ENCODE peak calls at places on chromosomes 11 and 22, in ten cellular contexts. P, T, J, F, D, N, L, X, M and R are unnamed samples.

GRCh38 chr11:36753960-36754359 is 155.9 kb upstream of the RAG2 start:
- DNase-seq in P (no peak), T (no peak), J (no peak), F (no peak), D (no peak), N (no peak), L (no peak), X (no peak), M (no peak), R (no peak)

GRCh38 chr11:44493383-44493782 is 72.1 kb upstream of the CD82 start:
- DNase-seq in P (no peak), T (no peak), J (no peak), F (no peak), D (no peak), N (no peak), L (no peak), X (no peak), M (no peak), R (no peak)

GRCh38 chr22:29117799-29118477 is 45.1 kb downstream of the KREMEN1 start:
- DNase-seq in P (no peak), T (peak), J (no peak), F (no peak), D (no peak), N (no peak), L (no peak), X (no peak), M (no peak), R (peak)

GRCh38 chr11:76073716-76074115 is 132.6 kb downstream of the WNT11 start:
- DNase-seq in P (no peak), T (peak), J (no peak), F (no peak), D (no peak), N (no peak), L (no peak), X (no peak), M (no peak), R (no peak)

GRCh38 chr11:95218149-95218548 is 12.9 kb downstream of the SESN3 start:
- DNase-seq in P (no peak), T (no peak), J (no peak), F (no peak), D (no peak), N (no peak), L (no peak), X (no peak), M (no peak), R (no peak)

GRCh38 chr11:100574894-100575769 is 112.0 kb upstream of the ARHGAP42 start:
- DNase-seq in P (no peak), T (peak), J (no peak), F (no peak), D (no peak), N (no peak), L (no peak), X (no peak), M (no peak), R (no peak)

GRCh38 chr11:109075976-109076375 is 346.0 kb upstream of the C11orf87 start:
- DNase-seq in P (no peak), T (no peak), J (no peak), F (no peak), D (no peak), N (no peak), L (no peak), X (no peak), M (no peak), R (no peak)

GRCh38 chr11:18172686-18173085 is at the start of gene MRGPRX4:
- DNase-seq in P (no peak), T (no peak), J (no peak), F (no peak), D (no peak), N (no peak), L (no peak), X (no peak), M (no peak), R (no peak)

GRCh38 chr11:66158156-66158555 is 88.1 kb downstream of the PACS1 start:
- DNase-seq in P (no peak), T (no peak), J (no peak), F (no peak), D (no peak), N (no peak), L (no peak), X (no peak), M (no peak), R (no peak)

GRCh38 chr22:35938226-35938625 is 90.4 kb downstream of the RBFOX2 start:
- DNase-seq in P (no peak), T (no peak), J (no peak), F (no peak), D (no peak), N (no peak), L (no peak), X (no peak), M (no peak), R (no peak)

GRCh38 chr11:559712-560304 is 730 bp downstream of the LMNTD2 start:
- DNase-seq in P (no peak), T (no peak), J (no peak), F (no peak), D (no peak), N (no peak), L (peak), X (no peak), M (peak), R (peak)

GRCh38 chr11:64152841-64153691 is 12.8 kb downstream of the MACROD1 start:
- DNase-seq in P (peak), T (peak), J (peak), F (peak), D (peak), N (peak), L (peak), X (peak), M (peak), R (no peak)

GRCh38 chr11:8913961-8914660 is 3.1 kb downstream of the AKIP1 start:
- DNase-seq in P (no peak), T (peak), J (no peak), F (peak), D (peak), N (peak), L (peak), X (peak), M (peak), R (no peak)

GRCh38 chr11:103529217-103529684 is 420.0 kb downstream of the DYNC2H1 start:
- DNase-seq in P (no peak), T (peak), J (no peak), F (no peak), D (peak), N (peak), L (no peak), X (no peak), M (no peak), R (peak)

GRCh38 chr11:60915250-60915914 is 1.4 kb downstream of the TMEM109 start:
- DNase-seq in P (peak), T (peak), J (peak), F (peak), D (peak), N (peak), L (peak), X (peak), M (peak), R (peak)

GRCh38 chr11:72598901-72599300 is 75.3 kb downstream of the PDE2A start:
- DNase-seq in P (no peak), T (no peak), J (no peak), F (no peak), D (peak), N (no peak), L (peak), X (no peak), M (peak), R (no peak)

GRCh38 chr11:75946531-75947530 is 131.8 kb downstream of the UVRAG start:
- DNase-seq in P (no peak), T (peak), J (no peak), F (no peak), D (peak), N (no peak), L (no peak), X (no peak), M (peak), R (peak)

GRCh38 chr11:109424893-109425292 is 2.9 kb downstream of the C11orf87 start:
- DNase-seq in P (no peak), T (peak), J (no peak), F (no peak), D (peak), N (peak), L (no peak), X (no peak), M (peak), R (no peak)

GRCh38 chr11:73907191-73907590 is 30.4 kb downstream of the PAAF1 start:
- DNase-seq in P (peak), T (no peak), J (no peak), F (no peak), D (peak), N (peak), L (peak), X (no peak), M (no peak), R (peak)

GRCh38 chr11:120937501-120937900 is 86.4 kb upstream of the TBCEL start:
- DNase-seq in P (no peak), T (no peak), J (no peak), F (no peak), D (no peak), N (no peak), L (no peak), X (no peak), M (no peak), R (no peak)

GRCh38 chr11:59943996-59944395 is 5.8 kb downstream of the OOSP1 start:
- DNase-seq in P (no peak), T (no peak), J (no peak), F (no peak), D (no peak), N (no peak), L (no peak), X (no peak), M (peak), R (no peak)

GRCh38 chr11:15688351-15688792 is 573.6 kb downstream of the INSC start:
- DNase-seq in P (no peak), T (no peak), J (no peak), F (no peak), D (peak), N (no peak), L (peak), X (no peak), M (no peak), R (no peak)

GRCh38 chr11:529740-530411 is 5.5 kb downstream of the HRAS start:
- DNase-seq in P (no peak), T (no peak), J (no peak), F (no peak), D (no peak), N (no peak), L (no peak), X (no peak), M (no peak), R (no peak)

GRCh38 chr11:4125141-4125540 is 30.5 kb downstream of the RRM1 start:
- DNase-seq in P (no peak), T (no peak), J (no peak), F (no peak), D (no peak), N (peak), L (no peak), X (no peak), M (no peak), R (no peak)

GRCh38 chr22:37752189-37753061 is 55.3 kb upstream of the GCAT start:
- DNase-seq in P (no peak), T (peak), J (peak), F (peak), D (peak), N (peak), L (peak), X (no peak), M (no peak), R (peak)

GRCh38 chr22:43633631-43634030 is 178.5 kb downstream of the EFCAB6 start:
- DNase-seq in P (no peak), T (no peak), J (no peak), F (no peak), D (no peak), N (no peak), L (no peak), X (no peak), M (no peak), R (no peak)

GRCh38 chr11:37199082-37199481 is 601.0 kb upstream of the RAG2 start:
- DNase-seq in P (no peak), T (no peak), J (no peak), F (no peak), D (no peak), N (no peak), L (no peak), X (no peak), M (no peak), R (no peak)

GRCh38 chr11:118180300-118180703 is 3.9 kb upstream of the SCN2B start:
- DNase-seq in P (no peak), T (peak), J (peak), F (peak), D (no peak), N (peak), L (no peak), X (no peak), M (peak), R (no peak)

GRCh38 chr11:72573380-72573949 is 100.8 kb downstream of the PDE2A start:
- DNase-seq in P (no peak), T (peak), J (no peak), F (no peak), D (peak), N (peak), L (peak), X (peak), M (peak), R (peak)

GRCh38 chr22:38314140-38314991 is 2.9 kb downstream of the CSNK1E start:
- DNase-seq in P (no peak), T (no peak), J (no peak), F (no peak), D (no peak), N (no peak), L (no peak), X (no peak), M (no peak), R (no peak)

GRCh38 chr22:35458547-35459422 is 58.8 kb downstream of the MCM5 start:
- DNase-seq in P (no peak), T (peak), J (no peak), F (no peak), D (no peak), N (no peak), L (no peak), X (no peak), M (no peak), R (no peak)

GRCh38 chr11:105315287-105315686 is 175.7 kb upstream of the CARD18 start:
- DNase-seq in P (no peak), T (peak), J (no peak), F (no peak), D (no peak), N (no peak), L (no peak), X (no peak), M (no peak), R (no peak)

GRCh38 chr11:292211-293121 is 3.5 kb downstream of the PGGHG start:
- DNase-seq in P (peak), T (no peak), J (peak), F (no peak), D (no peak), N (no peak), L (no peak), X (no peak), M (no peak), R (no peak)

GRCh38 chr11:97966901-97967300 is 1053.8 kb upstream of the CNTN5 start:
- DNase-seq in P (no peak), T (no peak), J (no peak), F (no peak), D (no peak), N (no peak), L (no peak), X (no peak), M (no peak), R (no peak)

GRCh38 chr22:39877079-39877682 is 16.4 kb downstream of the ENTHD1 start:
- DNase-seq in P (no peak), T (no peak), J (no peak), F (no peak), D (no peak), N (no peak), L (no peak), X (no peak), M (no peak), R (no peak)

GRCh38 chr11:78201096-78201495 is 12.4 kb downstream of the USP35 start:
- DNase-seq in P (no peak), T (no peak), J (no peak), F (no peak), D (no peak), N (no peak), L (no peak), X (no peak), M (no peak), R (no peak)

GRCh38 chr11:1055990-1056771 is 18.5 kb upstream of the MUC2 start:
- DNase-seq in P (no peak), T (no peak), J (no peak), F (no peak), D (no peak), N (no peak), L (no peak), X (no peak), M (no peak), R (no peak)

GRCh38 chr11:114496915-114497314 is 57.6 kb downstream of the REXO2 start:
- DNase-seq in P (no peak), T (no peak), J (no peak), F (no peak), D (no peak), N (no peak), L (no peak), X (no peak), M (no peak), R (no peak)
- TF ChIP-seq CTCF in P (no peak), T (no peak), J (no peak), F (no peak), D (no peak), N (no peak), L (no peak), X (no peak), M (no peak), R (no peak)

GRCh38 chr11:62603771-62604170 is 2.1 kb upstream of the MTA2 start:
- DNase-seq in P (no peak), T (no peak), J (no peak), F (no peak), D (no peak), N (no peak), L (no peak), X (no peak), M (no peak), R (no peak)

GRCh38 chr11:62603072-62603408 is 1.4 kb upstream of the MTA2 start:
- DNase-seq in P (no peak), T (no peak), J (no peak), F (no peak), D (no peak), N (no peak), L (no peak), X (no peak), M (no peak), R (no peak)

GRCh38 chr11:62601114-62601363 is 626 bp downstream of the MTA2 start:
- DNase-seq in P (no peak), T (no peak), J (peak), F (no peak), D (peak), N (no peak), L (no peak), X (peak), M (no peak), R (no peak)

GRCh38 chr11:62601364-62602140 is at the start of gene MTA2:
- DNase-seq in P (peak), T (peak), J (peak), F (peak), D (peak), N (peak), L (peak), X (peak), M (peak), R (peak)

DNA sequence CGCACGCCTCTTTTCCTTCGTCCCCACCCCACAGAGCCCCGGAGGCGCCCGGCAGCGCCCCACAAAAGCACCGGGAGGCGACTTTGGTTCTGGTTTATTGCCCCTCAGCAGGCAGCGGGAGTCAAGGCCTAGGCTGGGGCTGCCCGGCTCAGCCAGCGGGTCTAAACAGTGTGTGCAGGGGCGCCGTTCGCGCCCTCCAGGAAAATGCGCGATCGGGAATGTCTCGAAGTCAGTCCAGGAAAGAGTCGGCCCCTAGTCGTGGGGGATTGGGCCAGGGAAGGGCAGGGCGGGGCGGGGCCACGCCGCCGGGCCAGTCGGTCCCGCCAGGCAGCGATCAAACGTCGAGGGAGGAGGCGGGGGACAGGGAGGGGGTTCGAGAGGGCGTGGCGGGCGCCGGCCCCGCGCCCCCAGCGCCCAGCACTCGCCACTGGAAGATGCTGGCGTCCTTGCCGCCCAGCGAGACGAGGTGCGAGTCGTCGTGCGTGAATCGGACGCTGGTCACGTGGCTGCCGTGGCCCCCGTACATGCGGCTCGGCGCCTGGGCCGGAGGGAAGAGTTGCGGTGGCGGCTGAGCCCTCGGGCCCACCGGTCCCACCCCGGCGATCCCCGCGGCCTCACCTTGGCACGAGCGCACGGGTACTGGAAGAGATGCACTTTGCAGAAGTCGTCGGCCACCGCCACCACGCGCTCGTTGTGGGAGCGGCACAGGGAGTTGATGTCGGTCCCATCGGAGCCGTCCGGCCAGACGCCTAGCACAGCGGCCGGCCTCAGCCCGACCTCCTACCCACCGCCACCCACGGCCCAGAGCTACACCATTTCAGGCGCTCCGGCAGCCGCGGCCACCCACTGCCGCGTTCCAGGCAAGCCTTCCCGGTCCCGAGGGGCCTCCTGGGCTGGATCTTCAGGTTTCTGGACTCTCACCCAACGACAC is 741 bp upstream of the MTA2 start:
- DNase-seq in P (peak), T (peak), J (peak), F (peak), D (peak), N (peak), L (peak), X (peak), M (peak), R (no peak)
- TF ChIP-seq CTCF in P (no peak), T (no peak), J (no peak), F (no peak), D (peak), N (peak), L (no peak), X (no peak), M (peak), R (no peak)

GRCh38 chr22:41574847-41575381 is 14.1 kb downstream of the CSDC2 start:
- DNase-seq in P (no peak), T (no peak), J (no peak), F (peak), D (peak), N (no peak), L (no peak), X (no peak), M (no peak), R (no peak)

GRCh38 chr22:41578114-41578513 is 11.5 kb downstream of the PMM1 start:
- DNase-seq in P (no peak), T (no peak), J (no peak), F (no peak), D (no peak), N (no peak), L (no peak), X (no peak), M (no peak), R (no peak)

GRCh38 chr22:41578818-41579217 is 10.8 kb downstream of the PMM1 start:
- DNase-seq in P (no peak), T (no peak), J (no peak), F (no peak), D (no peak), N (no peak), L (no peak), X (no peak), M (no peak), R (no peak)

GRCh38 chr22:41575533-41575932 is 14.1 kb downstream of the PMM1 start:
- DNase-seq in P (no peak), T (no peak), J (no peak), F (no peak), D (no peak), N (no peak), L (no peak), X (no peak), M (no peak), R (no peak)

GRCh38 chr22:41576877-41577276 is 12.8 kb downstream of the PMM1 start:
- DNase-seq in P (no peak), T (peak), J (no peak), F (peak), D (peak), N (peak), L (peak), X (peak), M (peak), R (peak)
- TF ChIP-seq CTCF in P (peak), T (peak), J (peak), F (peak), D (peak), N (peak), L (peak), X (peak), M (peak), R (peak)

DNA sequence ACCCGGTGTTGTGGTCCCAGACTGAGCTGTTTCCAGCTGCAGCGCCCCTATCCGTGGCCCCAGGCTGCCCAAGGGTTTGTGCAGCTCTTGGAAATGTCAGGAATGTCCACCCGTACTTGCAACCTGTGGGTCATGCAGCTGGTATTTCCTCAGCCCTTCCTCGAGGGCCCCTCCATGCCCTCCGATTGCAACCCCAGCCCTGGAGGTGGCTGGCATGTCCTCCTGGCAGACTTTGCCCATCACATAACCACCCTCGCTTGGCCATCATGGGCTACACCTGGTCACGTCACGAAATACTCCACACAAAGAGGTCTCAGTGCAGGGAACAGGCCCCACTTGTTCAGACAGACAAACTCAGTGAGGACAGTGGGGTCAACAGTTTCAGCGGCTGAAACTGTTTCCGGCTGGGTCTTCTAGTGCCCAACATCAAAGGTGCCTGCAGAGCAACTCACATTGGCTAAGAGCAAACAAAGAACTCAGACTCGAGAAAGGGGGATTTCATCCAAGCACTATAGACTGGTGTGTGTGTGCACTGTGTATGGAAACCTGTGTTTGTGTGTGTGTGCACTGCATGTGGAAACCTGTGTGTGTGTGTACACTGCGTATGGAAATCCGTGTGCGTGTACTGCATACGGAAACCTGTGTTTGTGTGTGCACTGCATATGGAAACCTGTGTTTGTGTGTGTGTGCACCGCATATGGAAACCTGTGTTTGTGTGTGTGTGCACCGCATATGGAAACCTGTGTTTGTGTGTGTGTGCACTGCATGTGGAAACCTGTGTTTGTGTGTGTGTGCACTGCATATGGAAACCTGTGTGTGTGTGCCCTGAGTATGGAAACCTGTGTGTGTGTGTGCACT is 72.8 kb upstream of the CCND1 start:
- DNase-seq in P (no peak), T (no peak), J (no peak), F (no peak), D (no peak), N (no peak), L (no peak), X (no peak), M (no peak), R (peak)
- TF ChIP-seq CTCF in P (no peak), T (no peak), J (no peak), F (no peak), D (no peak), N (no peak), L (no peak), X (no peak), M (no peak), R (no peak)